ENCODE peak calls at places on chromosomes 1 and 21, in seven cellular contexts. A is K562, W is left ventricle myocardium inferior, B is thoracic aorta, N is HFF-Myc, L is fibroblast of lung, Y is A549. F is an unnamed sample.

GRCh38 chr1:3068400-3069361 is at the start of gene PRDM16:
- DNase-seq in B (no peak), W (peak), L (peak), N (no peak), A (no peak), Y (peak), F (no peak)

GRCh38 chr21:28402616-28402989 is 590.1 kb downstream of the LTN1 start:
- DNase-seq in Y (no peak), A (no peak), B (no peak), N (no peak), L (no peak), W (no peak), F (no peak)

GRCh38 chr1:30472526-30472925 is 250.9 kb downstream of the MATN1 start:
- DNase-seq in L (no peak), N (no peak), A (no peak), Y (no peak), W (no peak), B (no peak), F (no peak)

GRCh38 chr1:162235261-162235780 is 141.3 kb downstream of the SPATA46 start:
- DNase-seq in L (peak), Y (no peak), B (no peak), W (no peak), N (peak), A (no peak), F (no peak)

GRCh38 chr1:155166373-155167165 is 6.5 kb downstream of the KRTCAP2 start:
- DNase-seq in A (no peak), L (no peak), Y (no peak), N (no peak), B (no peak), W (peak), F (no peak)

GRCh38 chr1:156750932-156751723 is at the start of gene HDGF:
- DNase-seq in A (peak), W (peak), N (no peak), Y (no peak), B (no peak), L (peak), F (no peak)

GRCh38 chr1:167926486-167926997 is 9.9 kb upstream of the DCAF6 start:
- DNase-seq in W (no peak), A (peak), B (no peak), L (no peak), N (no peak), Y (peak), F (no peak)

GRCh38 chr1:12170263-12170671 is 3.5 kb downstream of the TNFRSF1B start:
- DNase-seq in W (no peak), B (no peak), A (no peak), N (no peak), Y (no peak), L (no peak), F (no peak)

GRCh38 chr1:201769966-201770365 is 59.0 kb upstream of the IPO9 start:
- DNase-seq in N (peak), A (no peak), B (no peak), Y (no peak), W (peak), L (peak), F (no peak)

GRCh38 chr1:11158720-11159321 is 30.3 kb upstream of the ANGPTL7 start:
- DNase-seq in L (peak), N (peak), W (no peak), Y (no peak), B (no peak), A (no peak), F (no peak)

GRCh38 chr21:34946385-34947121 is 102.5 kb downstream of the RUNX1 start:
- DNase-seq in A (no peak), B (no peak), L (no peak), Y (no peak), W (no peak), N (no peak), F (no peak)
- TF ChIP-seq CTCF in A (no peak), B (no peak), L (no peak), Y (no peak), W (no peak), N (peak), F (peak)

GRCh38 chr1:207872655-207873054 is 38.3 kb downstream of the CD34 start:
- DNase-seq in B (no peak), Y (no peak), N (no peak), A (no peak), L (no peak), W (no peak), F (no peak)

GRCh38 chr1:207873055-207873890 is 37.7 kb downstream of the CD34 start:
- DNase-seq in L (no peak), N (no peak), W (no peak), Y (no peak), B (no peak), A (no peak), F (peak)

GRCh38 chr1:207875532-207875931 is 35.4 kb downstream of the CD34 start:
- DNase-seq in B (no peak), W (no peak), Y (no peak), N (no peak), A (no peak), L (no peak), F (no peak)

GRCh38 chr1:207878939-207879338 is 32.0 kb downstream of the CD34 start:
- DNase-seq in A (no peak), N (no peak), Y (no peak), W (no peak), L (no peak), B (no peak), F (no peak)

DNA sequence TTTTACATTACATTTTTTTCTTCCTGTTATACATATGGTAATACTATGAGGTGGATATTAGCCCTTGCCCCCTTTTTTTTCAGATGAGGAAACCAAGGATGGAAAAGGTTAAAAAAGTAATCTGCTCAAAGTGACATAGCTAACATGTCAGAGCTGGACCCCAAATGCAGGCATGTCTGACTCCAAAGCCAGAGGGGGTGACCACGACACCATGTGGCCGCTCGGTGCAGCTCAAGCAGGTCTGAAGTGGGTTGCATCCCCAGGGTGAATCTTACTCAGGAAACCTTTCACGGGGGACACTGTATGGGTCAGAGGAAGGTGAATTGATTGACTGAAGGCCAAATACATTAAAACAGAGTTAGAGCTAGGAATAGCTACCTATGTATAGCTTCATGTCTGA is 34.8 kb downstream of the CD34 start:
- DNase-seq in A (peak), W (no peak), L (no peak), Y (no peak), B (no peak), N (no peak), F (no peak)
- TF ChIP-seq CTCF in A (peak), W (peak), L (no peak), Y (peak), B (no peak), N (peak), F (peak)

GRCh38 chr21:39441502-39442475 is 3.8 kb downstream of the LCA5L start:
- DNase-seq in W (no peak), N (no peak), Y (peak), L (peak), A (peak), B (no peak), F (peak)

GRCh38 chr21:39451332-39452206 is at the start of gene SH3BGR:
- DNase-seq in Y (no peak), B (peak), W (peak), A (peak), N (no peak), L (peak), F (no peak)

GRCh38 chr21:39444406-39445145 is 1.0 kb downstream of the LCA5L start:
- DNase-seq in Y (peak), B (no peak), A (peak), W (no peak), L (peak), N (no peak), F (no peak)

GRCh38 chr21:39447264-39447663 is 1.7 kb upstream of the LCA5L start:
- DNase-seq in A (no peak), B (no peak), Y (no peak), L (no peak), N (no peak), W (no peak), F (no peak)

DNA sequence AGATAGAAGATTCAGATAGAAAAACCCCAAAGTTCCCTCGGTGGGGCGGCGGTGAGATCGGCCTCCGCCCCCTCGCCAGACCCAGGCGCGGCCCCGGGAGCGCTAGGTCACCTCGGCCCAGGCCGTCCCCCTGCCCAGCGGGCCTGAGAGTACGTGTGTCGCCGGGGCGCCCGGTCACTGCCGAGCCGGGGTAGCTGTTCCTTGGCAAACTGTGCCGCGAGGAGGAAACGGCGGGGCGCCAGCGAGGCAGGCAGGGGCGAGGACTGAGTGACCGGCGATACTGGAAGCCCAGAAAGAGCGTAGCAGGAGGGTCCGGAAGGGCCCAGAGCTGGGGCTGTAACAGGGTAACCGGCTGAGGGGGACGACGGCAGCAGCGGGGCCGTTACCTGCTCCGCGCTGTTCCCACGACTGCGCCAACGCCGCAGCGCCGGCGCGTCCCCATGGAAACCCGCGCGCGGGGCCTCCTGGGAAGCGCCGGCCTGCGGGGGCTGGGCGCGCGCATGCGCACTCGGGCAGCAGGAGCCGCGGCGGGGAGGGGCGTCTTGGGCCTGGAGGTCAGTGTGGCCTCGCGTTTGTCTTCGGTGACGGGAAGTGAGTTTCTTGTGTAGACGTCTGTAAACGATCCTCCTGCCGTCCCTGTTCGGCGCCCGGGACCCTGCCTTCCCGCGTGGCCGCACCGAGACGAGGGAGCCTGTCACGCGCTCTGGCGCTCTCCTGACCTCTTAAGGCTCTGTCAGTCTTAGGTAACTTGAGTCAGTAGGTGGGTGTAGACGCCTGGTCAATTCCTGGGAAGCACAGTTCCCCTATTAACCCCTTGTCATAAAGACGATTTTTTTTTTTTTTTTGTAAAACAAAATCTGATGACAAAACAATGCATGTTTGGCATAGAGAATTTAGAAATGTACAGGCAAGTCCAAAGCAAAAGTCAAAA is at the start of gene LCA5L:
- DNase-seq in B (peak), A (peak), L (peak), Y (peak), N (peak), W (peak), F (peak)
- TF ChIP-seq CTCF in B (no peak), A (peak), L (no peak), Y (no peak), N (no peak), W (no peak), F (no peak)

GRCh38 chr1:16085521-16085920 is 12.1 kb upstream of the FAM131C start:
- DNase-seq in W (no peak), L (no peak), A (no peak), B (no peak), Y (no peak), N (no peak), F (no peak)

GRCh38 chr1:16081636-16082035 is 8.2 kb upstream of the FAM131C start:
- DNase-seq in N (no peak), A (no peak), W (no peak), Y (no peak), L (no peak), B (no peak), F (no peak)

GRCh38 chr1:16083486-16083885 is 10.0 kb upstream of the FAM131C start:
- DNase-seq in Y (no peak), A (no peak), N (no peak), W (no peak), B (no peak), L (no peak), F (no peak)

GRCh38 chr1:16080422-16081150 is 7.1 kb upstream of the FAM131C start:
- DNase-seq in N (no peak), B (no peak), W (no peak), Y (no peak), L (no peak), A (no peak), F (no peak)

GRCh38 chr1:16082283-16083038 is 9.0 kb upstream of the FAM131C start:
- DNase-seq in A (peak), N (peak), L (peak), Y (peak), B (no peak), W (peak), F (peak)
- TF ChIP-seq CTCF in A (peak), N (peak), L (peak), Y (peak), B (peak), W (peak), F (peak)

GRCh38 chr1:208239518-208240381 is 4.4 kb downstream of the PLXNA2 start:
- DNase-seq in L (peak), A (no peak), B (no peak), N (no peak), W (no peak), Y (no peak), F (no peak)
- TF ChIP-seq CTCF in L (no peak), A (no peak), B (no peak), N (no peak), W (no peak), Y (no peak), F (no peak)

DNA sequence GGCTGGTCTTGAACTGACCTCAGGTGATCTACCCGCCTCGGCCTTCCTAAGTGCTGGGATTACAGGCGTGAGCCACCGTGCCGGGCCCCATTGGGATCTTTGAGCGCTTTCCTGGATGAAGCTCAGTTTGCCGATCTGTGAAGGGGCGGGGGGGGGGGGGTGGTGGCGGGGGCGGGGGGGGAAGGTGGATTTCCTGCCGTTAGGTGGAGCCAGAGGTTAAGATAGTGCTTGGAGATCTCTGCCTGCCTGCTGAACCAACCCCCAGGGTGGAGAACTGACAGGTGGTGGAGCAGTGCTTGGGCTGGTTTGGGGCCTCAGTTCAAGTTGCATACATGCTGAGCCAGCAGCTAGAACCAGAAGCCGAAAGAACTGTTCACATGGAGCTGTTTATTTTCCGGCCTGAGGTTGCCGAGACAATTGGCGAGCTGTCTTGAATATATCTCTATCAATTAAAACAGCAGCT is 1.7 kb downstream of the TMCC2 start:
- DNase-seq in A (peak), N (no peak), W (no peak), L (peak), B (no peak), Y (peak), F (peak)
- TF ChIP-seq CTCF in A (peak), N (peak), W (peak), L (no peak), B (no peak), Y (peak), F (peak)

DNA sequence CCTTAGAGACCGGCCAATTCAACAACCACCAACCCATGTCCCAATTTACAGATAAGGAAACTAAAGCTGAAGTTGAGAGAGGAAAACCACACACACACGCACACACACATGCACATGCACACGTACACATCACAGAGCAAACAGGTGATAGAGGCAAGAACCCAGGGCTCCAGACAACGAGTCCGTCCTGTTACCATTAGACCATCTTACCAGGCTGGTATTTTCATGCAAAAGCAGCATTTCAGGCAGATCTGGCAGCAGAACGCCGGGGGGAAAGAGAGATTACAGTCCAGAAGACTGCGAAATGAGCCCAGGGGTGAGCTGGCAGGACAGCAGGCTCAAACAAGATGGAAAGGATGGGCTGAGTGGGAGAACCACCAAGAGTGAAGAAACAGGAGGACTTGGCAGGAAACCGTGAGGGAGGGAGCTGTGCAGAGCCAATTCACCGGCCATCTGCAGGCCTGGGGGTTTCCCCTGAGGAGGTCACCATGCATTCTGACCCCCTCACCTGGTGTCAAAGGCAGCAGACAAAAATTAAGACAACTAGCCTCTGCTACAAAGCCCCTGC is 43.4 kb downstream of the PAFAH2 start:
- DNase-seq in L (no peak), Y (no peak), A (no peak), N (no peak), W (no peak), B (no peak), F (no peak)
- TF ChIP-seq CTCF in L (no peak), Y (no peak), A (no peak), N (no peak), W (no peak), B (no peak), F (no peak)

GRCh38 chr1:22297999-22298398 is 153.7 kb upstream of the ZBTB40 start:
- DNase-seq in N (no peak), B (no peak), L (no peak), W (no peak), Y (no peak), A (no peak), F (no peak)

GRCh38 chr1:22296701-22297591 is 154.0 kb upstream of the WNT4 start:
- DNase-seq in Y (no peak), N (peak), A (peak), B (no peak), W (no peak), L (no peak), F (no peak)

GRCh38 chr1:22291926-22292788 is 149.3 kb upstream of the WNT4 start:
- DNase-seq in N (no peak), W (no peak), B (no peak), Y (no peak), L (no peak), A (no peak), F (no peak)

GRCh38 chr1:22295856-22296255 is 153.0 kb upstream of the WNT4 start:
- DNase-seq in W (no peak), Y (no peak), B (no peak), L (no peak), N (no peak), A (peak), F (no peak)

DNA sequence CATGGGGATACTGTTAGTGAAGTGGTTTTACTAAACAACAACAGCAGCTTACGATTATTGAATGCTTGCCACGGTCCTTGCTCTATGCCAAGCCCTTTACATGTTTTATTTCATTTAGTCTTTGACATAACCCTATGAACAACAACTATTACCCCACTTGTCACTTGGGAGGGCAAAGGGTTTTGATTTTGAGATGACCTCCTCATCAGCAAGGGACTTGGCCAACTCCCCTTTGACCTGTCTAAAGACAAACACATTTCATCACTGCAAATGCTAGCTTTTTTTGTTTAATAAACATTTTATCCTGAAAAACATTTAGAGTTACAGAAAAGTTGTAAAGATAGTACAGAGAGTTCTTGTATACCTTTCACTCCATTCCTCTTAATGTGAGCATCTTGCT is 152.5 kb upstream of the WNT4 start:
- DNase-seq in A (no peak), Y (no peak), N (no peak), W (no peak), L (no peak), B (no peak), F (no peak)
- TF ChIP-seq CTCF in A (no peak), Y (no peak), N (no peak), W (no peak), L (no peak), B (no peak), F (no peak)

GRCh38 chr1:198265073-198265661 is 108.4 kb downstream of the NEK7 start:
- DNase-seq in A (no peak), L (peak), Y (no peak), B (no peak), N (no peak), W (no peak), F (no peak)
- TF ChIP-seq CTCF in A (no peak), L (no peak), Y (no peak), B (no peak), N (no peak), W (no peak), F (no peak)

GRCh38 chr1:65001238-65001792 is 35.0 kb upstream of the JAK1 start:
- DNase-seq in L (peak), Y (no peak), W (peak), N (no peak), A (peak), B (peak), F (peak)
- TF ChIP-seq CTCF in L (no peak), Y (no peak), W (peak), N (no peak), A (no peak), B (no peak), F (no peak)

F was measured in GM13977.